ENCODE peak calls at places on chromosomes 5 and 9, in four cellular contexts. K is foreskin fibroblast, V is ovary, P is colonic mucosa. J is an unnamed sample.

GRCh38 chr5:172436078-172436873 is 18.0 kb downstream of the SH3PXD2B start:
- DNase-seq in K (no peak), V (no peak), P (no peak), J (no peak)

GRCh38 chr5:33105521-33105941 is 335.2 kb upstream of the TARS1 start:
- DNase-seq in K (peak), V (no peak), P (no peak), J (no peak)

GRCh38 chr5:142484821-142485387 is 160.1 kb upstream of the SPRY4 start:
- DNase-seq in K (peak), V (no peak), P (no peak), J (no peak)

GRCh38 chr5:30539004-30539634 is 654.4 kb upstream of the CDH6 start:
- DNase-seq in K (no peak), V (no peak), P (no peak), J (no peak)

GRCh38 chr9:130632081-130632710 is 32.2 kb upstream of the PRDM12 start:
- DNase-seq in K (no peak), V (no peak), P (no peak), J (no peak)

GRCh38 chr5:143781993-143782520 is 29.9 kb upstream of the HMHB1 start:
- DNase-seq in K (no peak), V (no peak), P (no peak), J (no peak)

GRCh38 chr5:34015120-34015807 is 7.4 kb upstream of the AMACR start:
- DNase-seq in K (no peak), V (no peak), P (no peak), J (no peak)

GRCh38 chr9:109092587-109092986 is 27.2 kb downstream of the TMEM245 start:
- DNase-seq in K (no peak), V (no peak), P (no peak), J (no peak)

GRCh38 chr5:169745441-169746146 is 108.5 kb downstream of the DOCK2 start:
- DNase-seq in K (peak), V (peak), P (no peak), J (peak)

DNA sequence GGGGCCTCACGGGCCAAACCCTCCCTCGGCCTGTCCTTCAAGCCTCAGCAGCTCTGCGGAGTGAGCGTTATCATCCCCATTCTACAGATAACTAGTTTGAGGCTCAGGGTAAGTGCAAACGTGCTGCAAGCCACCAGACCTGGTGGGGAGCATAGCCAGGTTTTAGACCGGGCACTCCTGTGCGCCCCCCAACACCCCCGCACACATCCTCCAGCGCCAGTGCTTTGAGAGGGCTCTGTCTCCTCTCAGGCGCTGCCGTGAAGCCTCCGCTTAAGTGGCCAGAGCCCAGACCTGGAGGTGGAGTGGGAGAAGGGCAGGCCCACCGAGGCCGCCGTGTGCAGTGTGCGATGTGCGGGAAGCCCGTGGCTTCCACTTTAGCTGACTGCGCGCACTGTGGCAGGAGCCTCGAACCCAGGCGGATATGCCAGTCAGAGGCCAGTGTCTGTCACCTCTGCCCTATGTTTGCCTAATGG is 1.6 kb upstream of the MGAT1 start:
- DNase-seq in K (no peak), V (no peak), P (no peak), J (no peak)
- H3K4me3 ChIP-seq in K (no peak), V (no peak), P (peak), J (no peak)

GRCh38 chr9:91255327-91255726 is 106.4 kb downstream of the AUH start:
- DNase-seq in K (peak), V (no peak), P (no peak), J (peak)

GRCh38 chr9:91248707-91249106 is 113.0 kb downstream of the AUH start:
- DNase-seq in K (no peak), V (no peak), P (no peak), J (no peak)

GRCh38 chr9:91256235-91256634 is 105.5 kb downstream of the AUH start:
- DNase-seq in K (no peak), V (no peak), P (no peak), J (no peak)

GRCh38 chr9:91258448-91258847 is 103.3 kb downstream of the AUH start:
- DNase-seq in K (no peak), V (no peak), P (no peak), J (no peak)

GRCh38 chr9:91253488-91253887 is 108.2 kb downstream of the AUH start:
- DNase-seq in K (no peak), V (no peak), P (no peak), J (no peak)
- TF ChIP-seq CTCF in K (peak), V (no peak), P (no peak), J (no peak)

GRCh38 chr5:107704686-107705389 is 34.1 kb upstream of the EFNA5 start:
- DNase-seq in K (no peak), V (no peak), P (no peak), J (no peak)
- H3K4me3 ChIP-seq in K (no peak), V (no peak), P (no peak), J (peak)

GRCh38 chr5:178196986-178197385 is 7.3 kb upstream of the HNRNPAB start:
- DNase-seq in K (no peak), V (no peak), P (no peak), J (no peak)
- TF ChIP-seq CTCF in K (peak), V (no peak), P (peak), J (peak)

GRCh38 chr5:114055318-114055788 is 306.5 kb upstream of the KCNN2 start:
- DNase-seq in K (peak), V (peak), P (peak), J (no peak)
- H3K4me3 ChIP-seq in K (peak), V (peak), P (peak), J (peak)

GRCh38 chr9:129319076-129319937 is 141.2 kb upstream of the IER5L start:
- DNase-seq in K (no peak), V (peak), P (peak), J (no peak)

GRCh38 chr9:129319938-129320481 is 141.9 kb upstream of the IER5L start:
- DNase-seq in K (no peak), V (no peak), P (peak), J (no peak)

GRCh38 chr9:129322022-129322621 is 144.1 kb upstream of the IER5L start:
- DNase-seq in K (no peak), V (peak), P (no peak), J (no peak)

GRCh38 chr9:129321511-129322021 is 143.5 kb upstream of the IER5L start:
- DNase-seq in K (no peak), V (peak), P (no peak), J (no peak)

GRCh38 chr9:129320575-129321311 is 142.7 kb upstream of the IER5L start:
- DNase-seq in K (peak), V (peak), P (no peak), J (peak)
- TF ChIP-seq CTCF in K (peak), V (no peak), P (no peak), J (peak)